ENCODE peak calls at places on chromosomes 1 and 21, in eight cellular contexts. C is small intestine, V is RWPE2, K is tibial nerve, O is MM.1S, P is mammary epithelial cell, L is aorta, G is right atrium auricular region. X is an unnamed sample. For H3K36me3 and H3K4me1, the result is how much of the 10 kb centered on the place peaks cover.

GRCh38 chr1:59317780-59318179 is 20.9 kb downstream of the FGGY start:
- DNase-seq in K (no peak), V (no peak), C (no peak), L (no peak), O (no peak), P (no peak), G (no peak), X (no peak)

GRCh38 chr1:91075233-91076135 is 53.6 kb upstream of the ZNF644 start:
- DNase-seq in O (no peak), C (no peak), V (no peak), L (no peak), K (no peak), G (no peak), P (no peak), X (no peak)

GRCh38 chr1:198491028-198491427 is 49.5 kb downstream of the ATP6V1G3 start:
- DNase-seq in P (no peak), V (no peak), G (no peak), C (no peak), K (no peak), O (no peak), L (no peak), X (no peak)

GRCh38 chr21:39114871-39115658 is 68.2 kb downstream of the PSMG1 start:
- DNase-seq in L (peak), K (no peak), O (no peak), G (no peak), V (no peak), P (peak), C (no peak), X (no peak)

GRCh38 chr1:54329337-54329954 is 76.7 kb downstream of the SSBP3 start:
- DNase-seq in G (no peak), O (no peak), C (no peak), P (no peak), L (no peak), K (no peak), V (no peak), X (no peak)

GRCh38 chr1:166908942-166909341 is 32.9 kb upstream of the TADA1 start:
- DNase-seq in O (no peak), V (no peak), G (no peak), L (no peak), C (no peak), P (peak), K (no peak), X (no peak)

GRCh38 chr1:88296227-88297010 is 387.7 kb upstream of the PKN2 start:
- DNase-seq in G (no peak), L (no peak), K (no peak), P (no peak), C (no peak), V (no peak), O (no peak), X (no peak)

GRCh38 chr1:155241069-155241679 is 14.1 kb downstream of the ENTREP3 start:
- DNase-seq in P (peak), V (no peak), L (no peak), K (peak), C (peak), G (peak), O (peak), X (no peak)

GRCh38 chr1:32241011-32241763 is 5.8 kb upstream of the FAM167B start:
- DNase-seq in L (peak), C (peak), V (no peak), K (no peak), P (no peak), G (peak), O (no peak), X (peak)

GRCh38 chr1:173266845-173267244 is 59.7 kb upstream of the TNFSF4 start:
- DNase-seq in G (no peak), C (no peak), K (no peak), V (no peak), L (no peak), O (no peak), P (no peak), X (no peak)

GRCh38 chr21:34074283-34075098 is 1.1 kb downstream of the MRPS6 start:
- DNase-seq in K (no peak), P (peak), L (no peak), G (no peak), C (peak), O (no peak), V (no peak), X (no peak)

GRCh38 chr1:215111916-215112315 is 29.4 kb downstream of the KCNK2 start:
- DNase-seq in G (no peak), O (no peak), P (no peak), K (no peak), V (no peak), C (no peak), L (no peak), X (no peak)

GRCh38 chr1:30381266-30381665 is 342.1 kb downstream of the MATN1 start:
- DNase-seq in O (no peak), V (no peak), C (no peak), P (no peak), G (no peak), L (no peak), K (no peak), X (no peak)

GRCh38 chr1:185720633-185721272 is 13.4 kb upstream of the HMCN1 start:
- DNase-seq in V (no peak), G (no peak), P (peak), L (no peak), K (no peak), O (peak), C (peak), X (no peak)

GRCh38 chr1:35488346-35488745 is 68.9 kb downstream of the KIAA0319L start:
- DNase-seq in O (no peak), G (no peak), P (no peak), V (no peak), K (no peak), C (peak), L (no peak), X (no peak)

GRCh38 chr1:3127738-3128137 is 58.7 kb downstream of the PRDM16 start:
- DNase-seq in K (no peak), P (no peak), V (no peak), C (no peak), L (peak), O (no peak), G (no peak), X (no peak)

GRCh38 chr1:164562947-164563346 is 4.0 kb downstream of the PBX1 start:
- DNase-seq in K (no peak), L (no peak), G (no peak), C (no peak), O (no peak), V (no peak), P (peak), X (no peak)

GRCh38 chr1:102107441-102107840 is 110.7 kb upstream of the OLFM3 start:
- DNase-seq in L (no peak), C (no peak), P (no peak), O (no peak), G (no peak), V (no peak), K (no peak), X (no peak)

GRCh38 chr1:64199154-64199553 is 4.3 kb upstream of the UBE2U start:
- DNase-seq in G (no peak), C (no peak), O (no peak), L (no peak), P (peak), K (no peak), V (no peak), X (no peak)

GRCh38 chr1:67987046-67987799 is 63.2 kb downstream of the DIRAS3 start:
- DNase-seq in G (no peak), O (no peak), P (peak), L (no peak), K (no peak), C (no peak), V (peak), X (no peak)

GRCh38 chr1:67983867-67984266 is 66.6 kb downstream of the DIRAS3 start:
- DNase-seq in G (no peak), V (no peak), O (no peak), L (no peak), P (no peak), C (no peak), K (no peak), X (no peak)

DNA sequence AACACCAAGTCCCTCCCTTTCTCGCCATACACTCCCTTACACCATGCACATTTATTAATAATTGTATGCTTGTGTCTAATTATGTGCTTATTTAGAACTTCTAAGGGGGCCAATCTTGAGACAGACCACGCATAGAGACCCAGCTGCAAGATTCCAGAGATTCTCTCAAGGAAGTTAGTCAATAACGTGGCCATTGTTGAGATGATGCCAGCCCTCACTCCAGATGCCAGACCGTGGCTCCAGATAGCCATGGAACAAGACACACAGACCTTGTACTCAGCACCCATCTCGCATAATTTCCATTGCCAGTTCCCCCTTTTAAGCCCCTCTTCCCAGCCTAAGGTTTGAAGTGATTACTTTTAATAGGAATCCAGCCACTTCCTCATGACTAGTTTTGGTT is 62.4 kb downstream of the DIRAS3 start:
- DNase-seq in L (no peak), V (no peak), P (no peak), O (no peak), G (no peak), K (no peak), C (no peak), X (no peak)
- H3K36me3 ChIP-seq in L (under half), V (under half), P (under half), O (under half), G (under half), K (under half), C (under half), X (under half)

GRCh38 chr1:27554293-27554692 is 49.7 kb downstream of the AHDC1 start:
- DNase-seq in V (no peak), L (no peak), P (no peak), O (no peak), G (no peak), K (no peak), C (no peak), X (no peak)
- H3K27ac ChIP-seq in V (no peak), L (no peak), P (no peak), O (no peak), G (peak), K (peak), C (no peak), X (peak)

GRCh38 chr1:207922554-207922953 is 11.6 kb upstream of the CD34 start:
- DNase-seq in L (peak), C (no peak), P (no peak), V (no peak), K (no peak), O (no peak), G (no peak), X (peak)

GRCh38 chr1:207923121-207923520 is 12.2 kb upstream of the CD34 start:
- DNase-seq in O (no peak), P (no peak), C (no peak), V (no peak), L (no peak), G (no peak), K (no peak), X (no peak)

GRCh38 chr1:207923561-207923960 is 12.6 kb upstream of the CD34 start:
- DNase-seq in K (no peak), V (no peak), C (no peak), G (no peak), O (no peak), P (no peak), L (no peak), X (no peak)

GRCh38 chr1:207926984-207927383 is 16.1 kb upstream of the CD34 start:
- DNase-seq in L (no peak), V (no peak), K (no peak), G (no peak), C (no peak), P (no peak), O (no peak), X (no peak)

GRCh38 chr1:207925210-207925609 is 14.3 kb upstream of the CD34 start:
- DNase-seq in G (no peak), P (no peak), V (no peak), O (no peak), K (peak), L (peak), C (no peak), X (peak)
- H3K4me1 ChIP-seq in G (half or more), P (under half), V (under half), O (under half), K (under half), L (under half), C (under half), X (under half)

DNA sequence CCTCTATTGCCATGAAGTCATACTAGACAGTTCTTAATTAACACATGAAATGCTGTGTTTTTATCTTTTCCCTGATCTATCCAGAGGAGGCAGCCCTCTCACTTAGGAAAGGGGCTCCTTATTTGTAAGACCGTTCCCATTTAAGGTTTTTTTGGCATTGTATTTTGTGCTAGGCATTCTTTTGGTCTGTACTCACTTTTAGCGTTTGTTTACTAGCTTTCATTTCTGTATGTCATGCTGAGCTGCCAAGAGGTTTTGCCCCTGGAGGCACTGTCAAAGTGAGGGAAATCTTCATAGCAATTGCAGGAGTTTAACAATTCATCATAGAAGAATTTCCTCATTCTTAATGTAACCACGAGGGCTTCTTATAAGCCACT is 59.5 kb downstream of the MTR start:
- DNase-seq in P (peak), C (no peak), L (no peak), V (no peak), K (no peak), O (no peak), G (no peak), X (no peak)
- H3K36me3 ChIP-seq in P (under half), C (under half), L (under half), V (under half), K (under half), O (under half), G (half or more), X (under half)

GRCh38 chr1:19798486-19799232 is 1.1 kb downstream of the TMCO4 start:
- DNase-seq in C (no peak), P (no peak), O (no peak), G (no peak), V (no peak), K (no peak), L (no peak), X (no peak)
- H3K27ac ChIP-seq in C (peak), P (no peak), O (no peak), G (peak), V (peak), K (peak), L (peak), X (peak)

DNA sequence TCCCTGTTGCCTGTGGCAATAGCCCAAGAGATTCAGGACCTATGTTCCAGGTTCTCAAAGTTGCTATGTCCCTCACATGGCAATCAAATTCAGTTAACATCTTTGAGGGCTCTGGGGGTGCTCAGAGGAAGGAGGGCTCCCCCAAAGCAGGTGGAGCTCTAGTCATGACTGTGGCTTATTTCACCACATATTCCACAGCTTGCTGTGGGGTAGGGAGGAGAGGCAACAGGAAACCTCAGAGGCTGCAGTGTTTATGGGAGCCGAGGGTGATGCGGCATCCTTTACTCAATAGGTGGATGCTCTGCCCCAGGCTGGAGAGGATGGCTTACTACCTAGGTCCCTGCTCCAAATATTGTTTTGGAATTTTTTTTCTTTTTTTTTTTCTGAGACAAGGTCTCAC is 1.2 kb upstream of the MKNK1 start:
- DNase-seq in C (peak), O (no peak), K (no peak), P (no peak), L (no peak), G (no peak), V (no peak), X (no peak)
- H3K4me1 ChIP-seq in C (under half), O (under half), K (under half), P (under half), L (under half), G (under half), V (under half), X (under half)

GRCh38 chr21:30942192-30942591 is 60.8 kb upstream of the KRTAP11-1 start:
- DNase-seq in V (no peak), C (no peak), P (no peak), O (no peak), G (no peak), K (no peak), L (no peak), X (no peak)

GRCh38 chr21:30935121-30935888 is 53.9 kb upstream of the KRTAP11-1 start:
- DNase-seq in C (no peak), V (no peak), G (no peak), O (no peak), P (no peak), L (no peak), K (no peak), X (no peak)

GRCh38 chr21:30935889-30936168 is 54.4 kb upstream of the KRTAP11-1 start:
- DNase-seq in C (no peak), O (no peak), P (no peak), K (no peak), G (no peak), L (no peak), V (no peak), X (no peak)

DNA sequence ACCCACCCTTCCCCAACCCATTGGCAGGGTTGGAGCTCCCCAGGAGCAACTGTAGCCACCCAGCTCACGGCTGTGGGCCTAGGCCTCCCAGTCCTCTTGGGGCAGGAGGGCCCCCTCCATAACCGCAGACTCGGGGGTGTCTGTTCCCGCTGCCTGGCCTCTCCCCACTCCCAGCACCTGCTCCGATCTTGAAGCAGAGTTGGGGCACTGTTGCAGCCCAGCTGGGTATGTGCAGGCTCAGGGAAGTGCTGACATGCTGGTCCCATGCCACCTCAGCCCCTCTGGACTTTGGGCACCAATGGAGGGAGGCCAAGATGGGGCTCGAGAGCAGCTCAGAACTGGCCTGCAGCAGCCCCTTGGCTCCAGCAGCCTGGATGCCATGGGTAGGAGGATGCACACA is 54.8 kb upstream of the KRTAP11-1 start:
- DNase-seq in K (no peak), G (no peak), P (no peak), L (no peak), V (no peak), C (no peak), O (no peak), X (no peak)
- H3K36me3 ChIP-seq in K (under half), G (under half), P (under half), L (under half), V (under half), C (under half), O (under half), X (under half)